ENCODE peak calls at places on chromosome 1, in eight cellular contexts. One of them, this sample, is unnamed.

GRCh38 chr1:65001238-65001792 is 35.0 kb upstream of the JAK1 start:
- DNase-seq in PC-3: no peak
- DNase-seq in choroid plexus epithelial cell: peak; percentile 69
- DNase-seq in WTC11: peak; percentile 70
- DNase-seq in endothelial cell: peak; percentile 28
- DNase-seq in Panc1: no peak
- DNase-seq in ovary: peak; percentile 64
- DNase-seq in breast epithelium: no peak
- DNase-seq in this sample: no peak

GRCh38 chr1:29499101-29499650 is 262.9 kb downstream of the PTPRU start:
- DNase-seq in PC-3: no peak
- DNase-seq in Panc1: no peak
- DNase-seq in endothelial cell: no peak
- DNase-seq in choroid plexus epithelial cell: no peak
- DNase-seq in ovary: no peak
- DNase-seq in breast epithelium: no peak
- DNase-seq in WTC11: no peak
- DNase-seq in this sample: no peak

GRCh38 chr1:182699673-182700350 is 15.4 kb upstream of the RGS8 start:
- DNase-seq in WTC11: peak; percentile 88
- DNase-seq in ovary: no peak
- DNase-seq in choroid plexus epithelial cell: no peak
- DNase-seq in breast epithelium: no peak
- DNase-seq in Panc1: no peak
- DNase-seq in endothelial cell: peak; percentile 18
- DNase-seq in PC-3: no peak
- DNase-seq in this sample: no peak

GRCh38 chr1:233639611-233640010 is 25.7 kb downstream of the KCNK1 start:
- DNase-seq in PC-3: peak; percentile 27
- DNase-seq in Panc1: no peak
- DNase-seq in ovary: no peak
- DNase-seq in WTC11: no peak
- DNase-seq in choroid plexus epithelial cell: peak; percentile 26
- DNase-seq in breast epithelium: no peak
- DNase-seq in endothelial cell: no peak
- DNase-seq in this sample: no peak

GRCh38 chr1:174225499-174226204 is 66.3 kb downstream of the RABGAP1L start:
- DNase-seq in endothelial cell: no peak
- DNase-seq in choroid plexus epithelial cell: no peak
- DNase-seq in breast epithelium: no peak
- DNase-seq in ovary: no peak
- DNase-seq in Panc1: no peak
- DNase-seq in WTC11: no peak
- DNase-seq in PC-3: no peak
- DNase-seq in this sample: no peak

GRCh38 chr1:201397675-201398074 is 1.4 kb downstream of the LAD1 start:
- DNase-seq in ovary: no peak
- DNase-seq in breast epithelium: no peak
- DNase-seq in PC-3: peak; percentile 92
- DNase-seq in WTC11: no peak
- DNase-seq in endothelial cell: no peak
- DNase-seq in choroid plexus epithelial cell: no peak
- DNase-seq in Panc1: no peak
- DNase-seq in this sample: no peak

GRCh38 chr1:61441723-61442262 is 283.1 kb downstream of the TM2D1 start:
- DNase-seq in endothelial cell: no peak
- DNase-seq in ovary: no peak
- DNase-seq in Panc1: no peak
- DNase-seq in choroid plexus epithelial cell: peak; percentile 90
- DNase-seq in PC-3: no peak
- DNase-seq in WTC11: no peak
- DNase-seq in breast epithelium: no peak
- DNase-seq in this sample: no peak

GRCh38 chr1:61268546-61269243 is 186.3 kb downstream of the NFIA start:
- DNase-seq in ovary: no peak
- DNase-seq in choroid plexus epithelial cell: no peak
- DNase-seq in breast epithelium: no peak
- DNase-seq in PC-3: no peak
- DNase-seq in Panc1: no peak
- DNase-seq in WTC11: no peak
- DNase-seq in endothelial cell: no peak
- DNase-seq in this sample: no peak

GRCh38 chr1:157622471-157622870 is 24.6 kb upstream of the FCRL4 start:
- DNase-seq in endothelial cell: no peak
- DNase-seq in WTC11: no peak
- DNase-seq in choroid plexus epithelial cell: no peak
- DNase-seq in Panc1: no peak
- DNase-seq in breast epithelium: no peak
- DNase-seq in ovary: no peak
- DNase-seq in PC-3: no peak
- DNase-seq in this sample: no peak

GRCh38 chr1:200306954-200307754 is 102.7 kb downstream of the ZNF281 start:
- DNase-seq in breast epithelium: no peak
- DNase-seq in WTC11: no peak
- DNase-seq in ovary: no peak
- DNase-seq in endothelial cell: peak; percentile 14
- DNase-seq in choroid plexus epithelial cell: peak; percentile 65
- DNase-seq in PC-3: peak; percentile 81
- DNase-seq in Panc1: no peak
- DNase-seq in this sample: no peak

GRCh38 chr1:107575226-107575625 is 389.8 kb downstream of the VAV3 start:
- DNase-seq in ovary: no peak
- DNase-seq in endothelial cell: no peak
- DNase-seq in WTC11: no peak
- DNase-seq in Panc1: no peak
- DNase-seq in breast epithelium: no peak
- DNase-seq in PC-3: peak; percentile 40
- DNase-seq in choroid plexus epithelial cell: no peak
- DNase-seq in this sample: no peak

GRCh38 chr1:37840711-37841110 is 18.7 kb downstream of the MTF1 start:
- DNase-seq in endothelial cell: no peak
- DNase-seq in breast epithelium: no peak
- DNase-seq in WTC11: no peak
- DNase-seq in PC-3: no peak
- DNase-seq in choroid plexus epithelial cell: peak; percentile 58
- DNase-seq in Panc1: no peak
- DNase-seq in ovary: peak; percentile 45
- DNase-seq in this sample: peak; percentile 56

GRCh38 chr1:240293706-240294105 is 202.0 kb downstream of the FMN2 start:
- DNase-seq in Panc1: no peak
- DNase-seq in ovary: no peak
- DNase-seq in WTC11: no peak
- DNase-seq in PC-3: no peak
- DNase-seq in breast epithelium: no peak
- DNase-seq in choroid plexus epithelial cell: no peak
- DNase-seq in endothelial cell: no peak
- DNase-seq in this sample: no peak

GRCh38 chr1:6927626-6928025 is 142.4 kb downstream of the CAMTA1 start:
- DNase-seq in Panc1: no peak
- DNase-seq in PC-3: no peak
- DNase-seq in ovary: no peak
- DNase-seq in choroid plexus epithelial cell: no peak
- DNase-seq in breast epithelium: no peak
- DNase-seq in WTC11: no peak
- DNase-seq in endothelial cell: no peak
- DNase-seq in this sample: no peak

GRCh38 chr1:61208172-61208571 is 125.8 kb downstream of the NFIA start:
- DNase-seq in Panc1: no peak
- DNase-seq in breast epithelium: no peak
- DNase-seq in choroid plexus epithelial cell: no peak
- DNase-seq in WTC11: no peak
- DNase-seq in PC-3: no peak
- DNase-seq in ovary: no peak
- DNase-seq in endothelial cell: no peak
- DNase-seq in this sample: no peak

GRCh38 chr1:225834417-225835329 is 24.7 kb downstream of the EPHX1 start:
- DNase-seq in breast epithelium: no peak
- DNase-seq in endothelial cell: no peak
- DNase-seq in WTC11: no peak
- DNase-seq in PC-3: no peak
- DNase-seq in choroid plexus epithelial cell: peak; percentile 48
- DNase-seq in Panc1: no peak
- DNase-seq in ovary: peak; percentile 78
- DNase-seq in this sample: no peak

GRCh38 chr1:28199328-28200233 is 23.1 kb upstream of the PTAFR start:
- DNase-seq in WTC11: no peak
- DNase-seq in endothelial cell: no peak
- DNase-seq in PC-3: no peak
- DNase-seq in choroid plexus epithelial cell: no peak
- DNase-seq in breast epithelium: no peak
- DNase-seq in Panc1: no peak
- DNase-seq in ovary: no peak
- DNase-seq in this sample: no peak

GRCh38 chr1:114668784-114669561 is 876 bp downstream of the DENND2C start:
- DNase-seq in endothelial cell: no peak
- DNase-seq in breast epithelium: no peak
- DNase-seq in WTC11: no peak
- DNase-seq in PC-3: peak; percentile 76
- DNase-seq in choroid plexus epithelial cell: peak; percentile 7
- DNase-seq in Panc1: no peak
- DNase-seq in ovary: no peak
- DNase-seq in this sample: no peak

GRCh38 chr1:114671939-114672275 is 2.1 kb upstream of the DENND2C start:
- DNase-seq in breast epithelium: no peak
- DNase-seq in choroid plexus epithelial cell: no peak
- DNase-seq in PC-3: no peak
- DNase-seq in endothelial cell: no peak
- DNase-seq in Panc1: no peak
- DNase-seq in WTC11: no peak
- DNase-seq in ovary: no peak
- DNase-seq in this sample: no peak

GRCh38 chr1:114670083-114671010 is 498 bp upstream of the DENND2C start:
- DNase-seq in ovary: peak; percentile 94
- DNase-seq in endothelial cell: peak; percentile 92
- DNase-seq in WTC11: peak; percentile 96
- DNase-seq in Panc1: peak; percentile 27
- DNase-seq in choroid plexus epithelial cell: peak; percentile 87
- DNase-seq in breast epithelium: peak; percentile 92
- DNase-seq in PC-3: peak; percentile 93
- DNase-seq in this sample: peak; percentile 89

GRCh38 chr1:114669562-114670082 is at the start of gene DENND2C:
- DNase-seq in breast epithelium: no peak
- DNase-seq in ovary: no peak
- DNase-seq in Panc1: no peak
- DNase-seq in endothelial cell: no peak
- DNase-seq in PC-3: no peak
- DNase-seq in WTC11: peak; percentile 78
- DNase-seq in choroid plexus epithelial cell: no peak
- DNase-seq in this sample: peak; percentile 94

GRCh38 chr1:114671011-114671938 is 1.4 kb upstream of the DENND2C start:
- DNase-seq in breast epithelium: no peak
- DNase-seq in choroid plexus epithelial cell: peak; percentile 39
- DNase-seq in Panc1: no peak
- DNase-seq in endothelial cell: no peak
- DNase-seq in ovary: no peak
- DNase-seq in PC-3: peak; percentile 48
- DNase-seq in WTC11: no peak
- DNase-seq in this sample: no peak
- TF ChIP-seq CTCF in breast epithelium: no peak
- TF ChIP-seq CTCF in choroid plexus epithelial cell: peak; percentile 48
- TF ChIP-seq CTCF in Panc1: peak; percentile 58
- TF ChIP-seq CTCF in endothelial cell: peak; percentile 34
- TF ChIP-seq CTCF in ovary: no peak
- TF ChIP-seq CTCF in PC-3: peak; percentile 68
- TF ChIP-seq CTCF in WTC11: no peak
- TF ChIP-seq CTCF in this sample: peak; percentile 87

GRCh38 chr1:211259596-211260126 is 495 bp downstream of the RCOR3 start:
- DNase-seq in PC-3: peak; percentile 32
- DNase-seq in breast epithelium: peak; percentile 54
- DNase-seq in endothelial cell: no peak
- DNase-seq in choroid plexus epithelial cell: peak; percentile 67
- DNase-seq in Panc1: no peak
- DNase-seq in WTC11: no peak
- DNase-seq in ovary: peak; percentile 79
- DNase-seq in this sample: no peak
- TF ChIP-seq CTCF in PC-3: no peak
- TF ChIP-seq CTCF in breast epithelium: no peak
- TF ChIP-seq CTCF in endothelial cell: no peak
- TF ChIP-seq CTCF in choroid plexus epithelial cell: no peak
- TF ChIP-seq CTCF in Panc1: no peak
- TF ChIP-seq CTCF in WTC11: no peak
- TF ChIP-seq CTCF in ovary: no peak
- TF ChIP-seq CTCF in this sample: no peak

DNA sequence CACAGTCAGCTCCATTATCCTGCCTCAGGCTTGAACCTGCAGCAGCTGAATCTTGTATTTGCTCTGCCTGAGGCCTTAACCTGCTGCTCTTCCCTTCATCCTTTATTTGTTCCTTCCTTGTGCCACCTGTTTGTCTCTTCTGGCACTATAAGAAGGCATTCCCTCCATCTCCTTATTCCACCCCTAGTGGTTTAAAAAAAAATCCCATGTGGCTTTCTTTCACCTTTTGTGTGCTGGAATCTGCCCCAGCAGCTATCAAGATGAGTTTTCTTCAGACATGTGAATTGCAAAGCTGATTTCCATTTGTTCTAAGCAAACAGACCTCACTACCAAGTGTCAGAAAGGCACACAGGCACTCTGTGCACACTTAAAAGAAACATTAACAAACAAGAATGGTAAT is 294.6 kb downstream of the TTLL7 start:
- DNase-seq in ovary: no peak
- DNase-seq in PC-3: peak; percentile 4
- DNase-seq in endothelial cell: no peak
- DNase-seq in breast epithelium: no peak
- DNase-seq in WTC11: no peak
- DNase-seq in Panc1: no peak
- DNase-seq in choroid plexus epithelial cell: no peak
- DNase-seq in this sample: no peak
- TF ChIP-seq CTCF in ovary: no peak
- TF ChIP-seq CTCF in PC-3: no peak
- TF ChIP-seq CTCF in endothelial cell: no peak
- TF ChIP-seq CTCF in breast epithelium: no peak
- TF ChIP-seq CTCF in WTC11: no peak
- TF ChIP-seq CTCF in Panc1: peak; percentile 11
- TF ChIP-seq CTCF in choroid plexus epithelial cell: no peak
- TF ChIP-seq CTCF in this sample: no peak

GRCh38 chr1:85229574-85230097 is 28.8 kb upstream of the SYDE2 start:
- DNase-seq in ovary: no peak
- DNase-seq in choroid plexus epithelial cell: no peak
- DNase-seq in WTC11: no peak
- DNase-seq in breast epithelium: no peak
- DNase-seq in PC-3: no peak
- DNase-seq in Panc1: no peak
- DNase-seq in endothelial cell: no peak
- DNase-seq in this sample: no peak

GRCh38 chr1:85225624-85226380 is 25.0 kb upstream of the SYDE2 start:
- DNase-seq in choroid plexus epithelial cell: peak; percentile 39
- DNase-seq in ovary: no peak
- DNase-seq in Panc1: no peak
- DNase-seq in breast epithelium: no peak
- DNase-seq in PC-3: no peak
- DNase-seq in endothelial cell: no peak
- DNase-seq in WTC11: no peak
- DNase-seq in this sample: no peak

GRCh38 chr1:85228952-85229351 is 28.1 kb upstream of the SYDE2 start:
- DNase-seq in endothelial cell: no peak
- DNase-seq in Panc1: no peak
- DNase-seq in WTC11: no peak
- DNase-seq in choroid plexus epithelial cell: no peak
- DNase-seq in PC-3: no peak
- DNase-seq in breast epithelium: no peak
- DNase-seq in ovary: no peak
- DNase-seq in this sample: no peak

GRCh38 chr1:85224734-85225623 is 24.2 kb upstream of the SYDE2 start:
- DNase-seq in Panc1: no peak
- DNase-seq in PC-3: peak; percentile 72
- DNase-seq in ovary: no peak
- DNase-seq in WTC11: peak; percentile 70
- DNase-seq in breast epithelium: no peak
- DNase-seq in choroid plexus epithelial cell: peak; percentile 22
- DNase-seq in endothelial cell: peak; percentile 18
- DNase-seq in this sample: no peak

GRCh38 chr1:85230305-85230977 is 29.0 kb downstream of the C1orf52 start:
- DNase-seq in endothelial cell: peak; percentile 6
- DNase-seq in choroid plexus epithelial cell: no peak
- DNase-seq in WTC11: peak; percentile 25
- DNase-seq in ovary: no peak
- DNase-seq in Panc1: no peak
- DNase-seq in PC-3: peak; percentile 23
- DNase-seq in breast epithelium: no peak
- DNase-seq in this sample: no peak
- TF ChIP-seq CTCF in endothelial cell: no peak
- TF ChIP-seq CTCF in choroid plexus epithelial cell: peak; percentile 50
- TF ChIP-seq CTCF in WTC11: no peak
- TF ChIP-seq CTCF in ovary: no peak
- TF ChIP-seq CTCF in Panc1: peak; percentile 79
- TF ChIP-seq CTCF in PC-3: peak; percentile 42
- TF ChIP-seq CTCF in breast epithelium: no peak
- TF ChIP-seq CTCF in this sample: peak; percentile 47

This sample was measured in chondrocyte.